ENCODE peak calls at places on chromosomes 12 and 14, in six cellular contexts. R is HT-29, F is spleen, U is cardiac fibroblast, J is hypothalamus, O is NCI-H1092 treated with DMSO at 0.1 percent for 48 hours. Q is an unnamed sample.

GRCh38 chr14:66628646-66629045 is 120.7 kb downstream of the GPHN start:
- DNase-seq in F (no peak), U (no peak), O (no peak), J (no peak), R (no peak), Q (no peak)

GRCh38 chr14:23443881-23444280 is 8.4 kb upstream of the MYH7 start:
- DNase-seq in F (no peak), R (no peak), O (no peak), J (no peak), U (no peak), Q (no peak)

GRCh38 chr12:28683371-28683770 is 465.7 kb upstream of the FAR2 start:
- DNase-seq in O (no peak), F (no peak), J (no peak), U (no peak), R (no peak), Q (no peak)

GRCh38 chr12:6950401-6950801 is 755 bp upstream of the PTPN6 start:
- DNase-seq in R (no peak), J (no peak), O (no peak), U (no peak), F (peak), Q (no peak)

GRCh38 chr14:100422556-100423420 is 99.6 kb downstream of the SLC25A47 start:
- DNase-seq in J (no peak), O (no peak), U (no peak), F (no peak), R (no peak), Q (no peak)

GRCh38 chr14:37862263-37862662 is 266.8 kb downstream of the TTC6 start:
- DNase-seq in F (no peak), U (no peak), R (no peak), J (no peak), O (no peak), Q (no peak)

GRCh38 chr14:91872011-91872476 is 4.7 kb upstream of the TC2N start:
- DNase-seq in O (no peak), U (peak), F (no peak), R (no peak), J (no peak), Q (peak)

GRCh38 chr12:106764738-106765137 is 9.7 kb upstream of the RIC8B start:
- DNase-seq in O (no peak), J (no peak), U (peak), F (no peak), R (no peak), Q (no peak)

GRCh38 chr14:99441918-99442317 is 38.7 kb downstream of the SETD3 start:
- DNase-seq in J (no peak), O (no peak), U (no peak), F (no peak), R (no peak), Q (no peak)

GRCh38 chr12:115044073-115044472 is 360.1 kb upstream of the TBX3 start:
- DNase-seq in R (no peak), U (peak), F (no peak), J (no peak), O (no peak), Q (no peak)

GRCh38 chr14:29584992-29585391 is 342.7 kb downstream of the PRKD1 start:
- DNase-seq in J (no peak), F (no peak), U (peak), R (no peak), O (peak), Q (peak)

GRCh38 chr12:47899466-47899865 is 5.3 kb downstream of the VDR start:
- DNase-seq in U (no peak), O (no peak), F (no peak), R (no peak), J (no peak), Q (no peak)